ENCODE peak calls at places on chromosomes 11 and 22, in six cellular contexts. Y is naive thymus-derived CD4-positive, alpha-beta T cell; K is aorta; L is IMR-90; W is tibial nerve; J is A549. C is an unnamed sample.

GRCh38 chr11:61503135-61503770 is 5.3 kb upstream of the LRRC10B start:
- DNase-seq in J (no peak), L (no peak), W (no peak), Y (no peak), K (no peak), C (no peak)

GRCh38 chr11:41201156-41201555 is 258.3 kb downstream of the LRRC4C start:
- DNase-seq in W (no peak), Y (no peak), J (no peak), K (no peak), L (peak; percentile 0), C (no peak)

GRCh38 chr11:126186708-126187481 is 24.6 kb downstream of the RPUSD4 start:
- DNase-seq in J (no peak), K (no peak), W (no peak), Y (no peak), L (no peak), C (no peak)

GRCh38 chr11:134334796-134335571 is 3.2 kb downstream of the GLB1L2 start:
- DNase-seq in L (no peak), W (no peak), Y (no peak), J (no peak), K (no peak), C (no peak)

GRCh38 chr11:32435947-32436750 is 810 bp upstream of the WT1 start:
- DNase-seq in J (no peak), W (no peak), Y (no peak), K (no peak), L (no peak), C (no peak)

GRCh38 chr11:46198873-46199250 is 77.6 kb upstream of the PHF21A start:
- DNase-seq in L (no peak), J (no peak), Y (no peak), W (no peak), K (no peak), C (no peak)

GRCh38 chr11:94732617-94733292 is 35.4 kb upstream of the AMOTL1 start:
- DNase-seq in L (peak; percentile 87), Y (no peak), J (no peak), W (no peak), K (no peak), C (no peak)

GRCh38 chr11:111429066-111429506 is 50.0 kb upstream of the POU2AF1 start:
- DNase-seq in J (no peak), L (peak; percentile 37), W (peak; percentile 77), K (no peak), Y (peak; percentile 17), C (no peak)

GRCh38 chr11:45994421-45995341 is 72.2 kb downstream of the LARGE2 start:
- DNase-seq in W (no peak), K (no peak), J (no peak), L (peak; percentile 51), Y (no peak), C (no peak)

GRCh38 chr22:39284142-39284980 is 35.1 kb downstream of the RPL3 start:
- DNase-seq in J (no peak), K (no peak), W (no peak), L (no peak), Y (no peak), C (no peak)

GRCh38 chr11:88521354-88522310 is 184.1 kb upstream of the CTSC start:
- DNase-seq in Y (no peak), K (no peak), J (no peak), L (peak; percentile 34), W (no peak), C (no peak)

GRCh38 chr22:40507491-40507890 is 129.0 kb downstream of the MRTFA start:
- DNase-seq in J (no peak), Y (no peak), K (no peak), W (no peak), L (no peak), C (no peak)

GRCh38 chr11:17012712-17013547 is 1.3 kb downstream of the PLEKHA7 start:
- DNase-seq in W (peak; percentile 16), Y (no peak), J (peak; percentile 83), K (peak; percentile 63), L (peak; percentile 52), C (no peak)

GRCh38 chr11:10350341-10350740 is 45.5 kb downstream of the ADM start:
- DNase-seq in K (no peak), Y (no peak), J (no peak), L (peak; percentile 86), W (no peak), C (no peak)

GRCh38 chr11:28106351-28107043 is 1.5 kb downstream of the KIF18A start:
- DNase-seq in L (no peak), K (no peak), W (no peak), J (no peak), Y (no peak), C (no peak)

GRCh38 chr11:85945788-85946187 is 90.6 kb downstream of the CCDC83 start:
- DNase-seq in W (no peak), L (no peak), Y (no peak), K (no peak), J (no peak), C (no peak)

GRCh38 chr11:99351620-99352019 is 330.9 kb downstream of the CNTN5 start:
- DNase-seq in J (no peak), W (no peak), K (no peak), L (peak; percentile 1), Y (no peak), C (no peak)

GRCh38 chr22:49267996-49268395 is 559.7 kb downstream of the BRD1 start:
- DNase-seq in J (no peak), Y (no peak), L (no peak), K (no peak), W (no peak), C (no peak)

GRCh38 chr22:50576070-50576469 is 2.2 kb downstream of the CPT1B start:
- DNase-seq in Y (no peak), L (peak; percentile 44), J (peak; percentile 20), K (peak; percentile 16), W (no peak), C (no peak)

GRCh38 chr11:126438272-126438671 is 82.8 kb downstream of the ST3GAL4 start:
- DNase-seq in K (no peak), J (no peak), W (no peak), L (no peak), Y (no peak), C (no peak)

GRCh38 chr11:1567721-1568100 is 4.4 kb downstream of the DUSP8 start:
- DNase-seq in W (no peak), J (no peak), K (no peak), Y (no peak), L (no peak), C (no peak)

GRCh38 chr11:41461057-41461681 is 1.7 kb upstream of the LRRC4C start:
- DNase-seq in L (no peak), Y (no peak), W (peak; percentile 7), J (no peak), K (no peak), C (no peak)

GRCh38 chr11:131231317-131231716 is 139.1 kb upstream of the NTM start:
- DNase-seq in K (no peak), W (no peak), J (no peak), Y (no peak), L (no peak), C (no peak)

GRCh38 chr11:11992257-11992690 is 16.2 kb downstream of the DKK3 start:
- DNase-seq in W (no peak), L (no peak), Y (no peak), K (no peak), J (no peak), C (no peak)

GRCh38 chr22:44025171-44026065 is 1.3 kb downstream of the PARVB start:
- DNase-seq in Y (no peak), J (no peak), L (no peak), W (peak; percentile 40), K (peak; percentile 68), C (no peak)

GRCh38 chr11:128603752-128604472 is 16.6 kb upstream of the ETS1 start:
- DNase-seq in Y (no peak), K (no peak), W (no peak), J (no peak), L (no peak), C (no peak)

DNA sequence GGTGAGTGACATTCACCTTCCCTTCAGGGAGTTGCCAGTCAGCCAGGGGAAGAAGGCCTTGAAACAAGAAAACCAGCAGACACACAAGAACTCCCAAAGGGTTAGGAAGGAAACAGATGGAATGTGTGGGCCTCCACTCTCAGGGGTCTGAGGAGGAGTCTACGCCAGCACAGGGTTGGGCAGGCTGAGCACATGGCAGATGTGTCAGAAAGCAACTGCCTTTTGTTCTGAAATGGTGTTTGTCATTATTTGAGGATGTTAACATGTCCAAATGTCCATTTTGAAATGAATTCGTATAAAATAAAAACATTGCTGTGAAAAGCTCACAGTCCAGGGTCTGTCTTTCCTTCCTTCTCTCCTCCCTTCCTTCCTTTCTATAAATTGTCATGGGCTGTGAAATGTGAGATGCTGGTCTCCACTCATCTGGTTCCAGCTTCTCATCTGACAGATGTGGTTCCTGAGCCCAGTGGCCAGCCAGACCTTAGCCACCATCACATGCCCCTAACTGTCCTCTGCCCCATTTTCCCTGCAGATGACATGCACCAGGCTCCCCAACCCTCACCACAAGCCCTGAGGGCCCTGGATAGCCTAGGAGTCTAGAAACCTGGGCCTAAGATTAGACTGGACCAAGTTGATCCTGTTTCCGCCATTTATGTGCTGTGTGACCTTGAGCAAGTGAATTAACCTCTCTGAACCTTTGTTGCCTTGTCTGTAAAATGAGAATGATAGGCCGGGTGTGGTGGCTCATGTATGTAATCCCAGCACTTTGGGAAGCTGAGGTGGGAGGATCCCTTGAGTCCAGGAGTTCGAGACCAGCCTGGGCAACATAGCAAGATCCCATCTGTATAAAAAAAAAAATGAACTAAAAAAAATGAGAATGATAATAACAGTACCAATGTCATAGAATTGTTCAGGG is 56.2 kb upstream of the CRYBB3 start:
- DNase-seq in W (no peak), Y (no peak), K (no peak), L (no peak), J (no peak), C (no peak)
- H3K27ac ChIP-seq in W (no peak overlapping the region), Y (no peak overlapping the region), K (no peak overlapping the region), L (no peak overlapping the region), J (no peak overlapping the region), C (no peak overlapping the region)

GRCh38 chr22:37896181-37896592 is 9.9 kb upstream of the MICALL1 start:
- DNase-seq in Y (peak; percentile 41), W (no peak), K (no peak), L (peak; percentile 33), J (no peak), C (no peak)
- H3K4me1 ChIP-seq in Y (peaks cover 17% of the 10 kb centered on the region), W (peaks cover 77% of the 10 kb centered on the region), K (no peaks in the 10 kb centered on the region), L (peaks cover 24% of the 10 kb centered on the region), J (peaks cover 43% of the 10 kb centered on the region), C (peaks cover 72% of the 10 kb centered on the region)

DNA sequence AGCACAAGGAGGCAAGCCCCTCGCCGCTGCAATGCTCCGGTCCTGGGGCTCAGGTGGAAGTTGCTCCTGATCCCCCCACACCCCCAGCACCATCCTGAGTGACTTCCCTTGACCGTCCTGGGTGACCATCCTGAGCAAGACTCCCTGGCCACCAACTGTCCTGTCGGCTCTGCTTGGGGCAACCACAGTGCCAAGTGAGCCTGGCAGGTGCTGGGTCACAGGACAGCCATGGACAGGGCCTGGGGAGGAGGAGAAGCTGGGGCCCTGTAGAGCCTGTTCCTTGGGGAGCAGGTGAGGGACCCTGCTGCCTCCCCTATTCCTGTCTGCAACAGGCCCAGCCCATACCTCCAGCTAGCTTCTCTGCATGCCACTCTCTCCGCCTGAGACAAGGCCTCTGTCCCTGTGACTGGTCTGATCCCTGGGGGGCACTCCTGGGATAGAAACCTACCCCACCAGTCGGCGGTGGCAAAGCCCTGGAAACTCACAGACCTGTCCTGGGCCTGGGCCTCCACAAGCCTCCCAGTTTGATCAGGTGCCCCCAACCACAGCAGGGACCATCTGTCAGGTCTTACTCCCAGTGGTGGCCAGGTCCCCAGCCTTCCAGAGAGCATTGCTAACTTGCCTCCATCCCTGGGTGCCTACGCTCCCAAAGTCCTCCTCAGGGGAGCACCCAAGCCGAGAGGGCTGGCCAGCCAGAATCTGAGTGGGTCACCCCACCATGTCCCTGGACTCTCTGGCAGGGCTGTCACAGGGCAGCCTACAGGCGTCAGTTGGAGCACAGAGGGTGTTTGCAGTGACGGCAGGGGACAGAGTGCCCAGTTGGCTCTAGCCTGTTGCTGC is 68.7 kb upstream of the WNT7B start:
- DNase-seq in L (no peak), Y (no peak), J (no peak), W (no peak), K (peak; percentile 57), C (no peak)
- H3K27ac ChIP-seq in L (no peak overlapping the region), Y (peak overlapping the region; percentile 76), J (no peak overlapping the region), W (peak overlapping the region; percentile 91), K (peak overlapping the region; percentile 77), C (peak overlapping the region; percentile 93)

GRCh38 chr11:62556102-62556871 is 9.7 kb upstream of the AHNAK start:
- DNase-seq in L (peak; percentile 95), Y (peak; percentile 67), K (peak; percentile 95), J (peak; percentile 99), W (peak; percentile 87), C (peak; percentile 75)
- H3K4me1 ChIP-seq in L (peaks cover 40% of the 10 kb centered on the region), Y (peaks cover 69% of the 10 kb centered on the region), K (peaks cover 2% of the 10 kb centered on the region), J (peaks cover 96% of the 10 kb centered on the region), W (peaks cover 95% of the 10 kb centered on the region), C (peaks cover 100% of the 10 kb centered on the region)